ENCODE peak calls at places on chromosomes 4 and X, in six cellular contexts. A, H, D, C, F and Z are unnamed samples.

GRCh38 chrX:17535229-17535628 is 160.2 kb downstream of the NHS start:
- DNase-seq in A (no peak), D (no peak), F (peak; percentile 4), H (peak; percentile 32), C (peak; percentile 54), Z (peak; percentile 40)

GRCh38 chr4:87478732-87479250 is 50.4 kb downstream of the SPARCL1 start:
- DNase-seq in C (no peak), F (no peak), A (no peak), D (no peak), H (no peak), Z (no peak)

GRCh38 chr4:8601556-8601955 is 9.0 kb downstream of the CPZ start:
- DNase-seq in F (no peak), H (no peak), A (no peak), C (no peak), D (no peak), Z (no peak)

GRCh38 chr4:78534286-78534955 is 17.1 kb upstream of the ANXA3 start:
- DNase-seq in H (no peak), A (no peak), C (peak; percentile 80), D (no peak), F (no peak), Z (no peak)

GRCh38 chrX:130263016-130263415 is 5.7 kb downstream of the ZNF280C start:
- DNase-seq in D (no peak), H (no peak), C (no peak), A (no peak), F (no peak), Z (no peak)

GRCh38 chr4:153241970-153242847 is 38.0 kb downstream of the TRIM2 start:
- DNase-seq in F (no peak), A (no peak), D (no peak), C (peak; percentile 26), H (no peak), Z (no peak)

GRCh38 chrX:46913710-46914109 is 1.5 kb downstream of the JADE3 start:
- DNase-seq in F (no peak), C (peak; percentile 13), H (peak; percentile 77), D (no peak), A (no peak), Z (peak; percentile 53)

GRCh38 chr4:132809298-132810032 is 339.6 kb upstream of the PCDH10 start:
- DNase-seq in C (no peak), D (no peak), F (no peak), A (no peak), H (no peak), Z (peak; percentile 3)

GRCh38 chr4:107721436-107722090 is 1.5 kb upstream of the PAPSS1 start:
- DNase-seq in C (no peak), D (no peak), F (no peak), A (no peak), H (no peak), Z (no peak)

GRCh38 chr4:13329963-13330362 is 154.2 kb downstream of the RAB28 start:
- DNase-seq in D (no peak), A (no peak), F (no peak), H (peak; percentile 7), C (peak; percentile 49), Z (no peak)

GRCh38 chr4:7224878-7225533 is 32.7 kb downstream of the SORCS2 start:
- DNase-seq in H (no peak), D (no peak), F (no peak), A (no peak), C (no peak), Z (no peak)

GRCh38 chr4:7872264-7872771 is 67.3 kb downstream of the AFAP1 start:
- DNase-seq in A (no peak), H (peak; percentile 12), D (peak; percentile 86), F (no peak), C (peak; percentile 34), Z (no peak)

GRCh38 chrX:18075603-18076002 is 145.1 kb downstream of the BEND2 start:
- DNase-seq in D (no peak), H (no peak), F (no peak), C (no peak), A (no peak), Z (no peak)

GRCh38 chr4:48329976-48330375 is 11.4 kb upstream of the SLAIN2 start:
- DNase-seq in A (no peak), C (peak; percentile 69), F (no peak), D (peak; percentile 76), H (no peak), Z (no peak)

GRCh38 chr4:1536579-1537409 is 130.6 kb upstream of the NKX1-1 start:
- DNase-seq in A (no peak), D (no peak), F (no peak), H (no peak), C (no peak), Z (no peak)

GRCh38 chr4:100935090-100935489 is 412.2 kb downstream of the PPP3CA start:
- DNase-seq in H (no peak), F (no peak), C (peak; percentile 17), A (no peak), D (no peak), Z (peak; percentile 26)

GRCh38 chr4:7598939-7599790 is 164.4 kb upstream of the PSAPL1 start:
- DNase-seq in H (no peak), D (no peak), C (no peak), A (no peak), F (no peak), Z (no peak)

GRCh38 chr4:17898553-17898952 is 87.8 kb downstream of the NCAPG start:
- DNase-seq in C (no peak), H (no peak), D (no peak), F (no peak), A (no peak), Z (no peak)

GRCh38 chr4:147103403-147103946 is 157.8 kb upstream of the TTC29 start:
- DNase-seq in H (peak; percentile 71), C (peak; percentile 96), D (peak; percentile 97), A (no peak), F (peak; percentile 30), Z (no peak)

GRCh38 chrX:110985470-110985869 is 110.5 kb upstream of the PAK3 start:
- DNase-seq in F (no peak), A (no peak), D (no peak), H (no peak), C (no peak), Z (no peak)

GRCh38 chrX:111411591-111412371 is at the start of gene DCX:
- DNase-seq in F (no peak), C (no peak), H (no peak), A (no peak), D (no peak), Z (no peak)

GRCh38 chr4:30714408-30715031 is 5.6 kb upstream of the PCDH7 start:
- DNase-seq in H (no peak), A (no peak), F (no peak), C (peak; percentile 54), D (no peak), Z (peak; percentile 62)

GRCh38 chrX:80334583-80334982 is 85.7 kb upstream of the TENT5D start:
- DNase-seq in C (no peak), H (no peak), F (no peak), A (no peak), D (no peak), Z (no peak)

GRCh38 chr4:148926861-148927260 is 484.6 kb upstream of the NR3C2 start:
- DNase-seq in C (peak; percentile 76), H (peak; percentile 2), F (no peak), A (no peak), D (no peak), Z (no peak)

GRCh38 chr4:3858046-3858730 is 92.0 kb downstream of the ADRA2C start:
- DNase-seq in F (no peak), H (no peak), C (no peak), D (no peak), A (no peak), Z (no peak)

GRCh38 chr4:143382539-143382938 is 45.9 kb downstream of the GAB1 start:
- DNase-seq in C (peak; percentile 37), H (no peak), A (no peak), D (no peak), F (no peak), Z (no peak)

GRCh38 chr4:40923326-40924095 is 173.8 kb downstream of the NSUN7 start:
- DNase-seq in H (no peak), A (no peak), F (no peak), D (no peak), C (no peak), Z (no peak)

GRCh38 chrX:84044051-84044450 is 143.9 kb downstream of the RPS6KA6 start:
- DNase-seq in C (peak; percentile 17), F (no peak), H (no peak), D (no peak), A (no peak), Z (no peak)

GRCh38 chrX:413322-414201 is 26.9 kb upstream of the PPP2R3B start:
- DNase-seq in D (no peak), C (peak; percentile 56), A (no peak), H (no peak), F (peak; percentile 23), Z (no peak)